ENCODE peak calls at places on chromosomes 12 and 14, in ten cellular contexts. O is mammary epithelial cell, P is upper lobe of right lung, A is BJ, J is IMR-90, X is fibroblast of lung, D is hepatocyte, E is pancreas, R is sigmoid colon, S is suprapubic skin. Z is an unnamed sample.

GRCh38 chr12:51635371-51635770 is 44.3 kb downstream of the SCN8A start:
- DNase-seq in O (peak), P (no peak), A (no peak), J (peak), X (no peak), D (no peak), E (no peak), R (no peak), S (no peak), Z (no peak)

GRCh38 chr14:69651653-69652052 is 40.3 kb downstream of the SUSD6 start:
- DNase-seq in O (peak), P (no peak), A (no peak), J (peak), X (no peak), D (peak), E (no peak), R (no peak), S (no peak), Z (no peak)

GRCh38 chr14:95234426-95234825 is 77.1 kb upstream of the DICER1 start:
- DNase-seq in O (no peak), P (no peak), A (no peak), J (no peak), X (no peak), D (no peak), E (no peak), R (no peak), S (no peak), Z (no peak)

GRCh38 chr12:65602579-65603295 is 221.5 kb upstream of the HMGA2 start:
- DNase-seq in O (peak), P (peak), A (no peak), J (peak), X (peak), D (peak), E (peak), R (peak), S (peak), Z (peak)

GRCh38 chr12:34400423-34400881 is 378.2 kb downstream of the ALG10 start:
- DNase-seq in O (no peak), P (no peak), A (no peak), J (no peak), X (no peak), D (peak), E (peak), R (peak), S (peak), Z (no peak)

GRCh38 chr12:124588689-124589318 is 21.4 kb upstream of the NCOR2 start:
- DNase-seq in O (peak), P (no peak), A (no peak), J (peak), X (peak), D (no peak), E (no peak), R (peak), S (no peak), Z (no peak)

GRCh38 chr12:124812356-124812755 is 51.3 kb downstream of the SCARB1 start:
- DNase-seq in O (no peak), P (no peak), A (no peak), J (no peak), X (no peak), D (no peak), E (no peak), R (no peak), S (no peak), Z (no peak)

GRCh38 chr14:22837059-22837749 is 819 bp downstream of the MMP14 start:
- DNase-seq in O (peak), P (peak), A (no peak), J (peak), X (peak), D (peak), E (peak), R (peak), S (peak), Z (no peak)

GRCh38 chr14:99467338-99468075 is 13.2 kb downstream of the SETD3 start:
- DNase-seq in O (no peak), P (no peak), A (no peak), J (no peak), X (no peak), D (no peak), E (no peak), R (no peak), S (no peak), Z (no peak)

GRCh38 chr14:89702151-89702936 is 252.2 kb downstream of the EFCAB11 start:
- DNase-seq in O (no peak), P (no peak), A (peak), J (peak), X (peak), D (peak), E (peak), R (peak), S (no peak), Z (peak)

GRCh38 chr12:2415568-2415944 is 362.8 kb downstream of the CACNA1C start:
- DNase-seq in O (no peak), P (peak), A (no peak), J (no peak), X (no peak), D (no peak), E (no peak), R (peak), S (no peak), Z (no peak)

GRCh38 chr12:27236498-27236897 is 7.6 kb upstream of the STK38L start:
- DNase-seq in O (peak), P (no peak), A (no peak), J (peak), X (no peak), D (peak), E (no peak), R (no peak), S (no peak), Z (no peak)

GRCh38 chr12:29270446-29270845 is 110.5 kb downstream of the ERGIC2 start:
- DNase-seq in O (peak), P (no peak), A (no peak), J (no peak), X (no peak), D (no peak), E (no peak), R (no peak), S (no peak), Z (no peak)

DNA sequence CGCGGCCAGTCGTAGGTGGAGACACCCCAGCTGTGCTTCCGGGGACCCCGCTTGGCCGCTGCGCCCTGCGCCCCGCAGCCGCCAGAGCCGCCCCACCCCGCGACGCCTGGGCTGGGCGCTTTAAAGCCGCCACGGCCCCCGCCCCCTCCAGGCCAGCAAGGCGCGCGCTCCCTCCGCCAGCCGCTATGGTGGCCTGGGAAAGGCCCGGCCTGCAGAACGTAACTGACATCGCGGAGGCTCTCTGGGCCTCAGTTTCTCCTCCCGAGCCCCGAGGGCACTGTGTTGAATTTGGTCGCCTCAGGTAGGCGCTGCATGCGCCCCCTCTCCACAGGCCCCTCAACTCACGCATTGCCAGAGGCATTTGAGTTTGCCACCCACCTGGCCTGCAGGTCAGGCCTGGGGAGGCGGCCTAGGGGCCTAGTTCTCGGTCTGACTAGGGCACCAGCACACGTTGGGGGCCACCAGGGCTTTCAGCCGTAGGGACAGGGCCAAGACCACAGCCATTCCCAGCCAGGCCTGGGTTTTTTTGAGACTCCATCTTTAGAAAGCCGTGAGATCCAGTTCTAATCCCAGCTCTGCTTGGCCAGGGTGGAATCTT is at the start of gene NGB:
- DNase-seq in O (no peak), P (no peak), A (no peak), J (no peak), X (no peak), D (no peak), E (no peak), R (no peak), S (no peak), Z (no peak)
- H3K4me3 ChIP-seq in O (no peak), P (no peak), A (no peak), J (no peak), X (no peak), D (no peak), E (peak), R (no peak), S (peak), Z (no peak)

DNA sequence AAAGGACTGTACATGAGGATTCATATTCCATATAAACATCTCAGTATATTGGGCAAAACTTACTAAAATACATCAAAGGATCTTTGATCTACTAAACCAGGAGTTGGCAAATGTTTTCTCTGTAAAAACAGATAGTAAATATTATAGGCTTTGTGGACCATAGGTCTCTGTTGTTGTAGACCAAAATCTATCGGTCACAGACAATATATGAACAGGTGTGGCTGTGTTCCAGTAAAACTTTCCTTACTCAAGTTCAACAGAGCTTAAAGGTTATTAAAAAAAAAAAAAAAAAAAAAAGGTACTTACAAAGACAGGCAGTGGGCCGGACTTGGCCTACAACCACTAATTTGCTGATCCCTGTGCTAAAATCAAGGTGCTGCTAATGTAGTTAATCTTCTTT is 40.3 kb downstream of the PAWR start:
- DNase-seq in O (no peak), P (no peak), A (no peak), J (no peak), X (no peak), D (no peak), E (no peak), R (no peak), S (no peak), Z (no peak)
- TF ChIP-seq CTCF in O (no peak), P (no peak), A (no peak), J (no peak), X (no peak), D (no peak), E (no peak), R (no peak), S (no peak), Z (no peak)

GRCh38 chr12:110431957-110432587 is 18.1 kb downstream of the ARPC3 start:
- DNase-seq in O (no peak), P (peak), A (no peak), J (no peak), X (no peak), D (no peak), E (no peak), R (peak), S (no peak), Z (no peak)
- H3K4me3 ChIP-seq in O (no peak), P (peak), A (peak), J (no peak), X (peak), D (no peak), E (peak), R (peak), S (peak), Z (no peak)

DNA sequence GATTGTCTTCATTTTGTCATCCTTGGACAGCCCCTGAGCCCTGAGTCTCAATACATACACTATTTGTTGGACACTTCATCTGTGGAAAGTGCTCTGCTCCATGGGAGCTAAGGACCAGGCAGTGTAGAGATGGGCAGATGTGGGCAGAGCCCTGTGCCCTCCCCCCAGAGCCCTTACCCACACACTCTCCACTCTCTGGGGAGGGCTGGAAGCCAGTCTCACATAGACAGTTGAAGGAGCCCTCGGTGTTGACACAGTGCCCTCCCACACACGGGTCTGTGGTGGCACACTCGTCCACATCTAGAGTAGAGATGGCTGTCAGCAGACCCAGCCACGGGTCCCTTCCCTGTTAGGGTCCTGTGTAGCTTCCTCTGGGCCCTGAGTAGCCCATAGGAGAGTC is 14.2 kb downstream of the ISCA2 start:
- DNase-seq in O (no peak), P (no peak), A (no peak), J (no peak), X (no peak), D (no peak), E (no peak), R (peak), S (no peak), Z (no peak)
- TF ChIP-seq CTCF in O (no peak), P (no peak), A (no peak), J (no peak), X (no peak), D (no peak), E (no peak), R (no peak), S (no peak), Z (no peak)

GRCh38 chr14:105480807-105481801 is 5.6 kb upstream of the CRIP1 start:
- DNase-seq in O (peak), P (peak), A (no peak), J (peak), X (peak), D (peak), E (peak), R (peak), S (peak), Z (peak)
- H3K4me3 ChIP-seq in O (no peak), P (peak), A (peak), J (peak), X (peak), D (no peak), E (peak), R (peak), S (peak), Z (peak)

GRCh38 chr12:131983026-131983425 is 33.3 kb downstream of the EP400 start:
- DNase-seq in O (no peak), P (no peak), A (no peak), J (no peak), X (no peak), D (no peak), E (no peak), R (no peak), S (peak), Z (no peak)

GRCh38 chr12:131981388-131981787 is 31.6 kb downstream of the EP400 start:
- DNase-seq in O (no peak), P (no peak), A (no peak), J (no peak), X (no peak), D (no peak), E (no peak), R (no peak), S (no peak), Z (no peak)

GRCh38 chr12:131979606-131980005 is 29.9 kb downstream of the EP400 start:
- DNase-seq in O (no peak), P (no peak), A (no peak), J (no peak), X (no peak), D (no peak), E (no peak), R (no peak), S (no peak), Z (no peak)

GRCh38 chr12:131982041-131982440 is 32.3 kb downstream of the EP400 start:
- DNase-seq in O (no peak), P (no peak), A (no peak), J (no peak), X (no peak), D (no peak), E (no peak), R (no peak), S (peak), Z (no peak)

DNA sequence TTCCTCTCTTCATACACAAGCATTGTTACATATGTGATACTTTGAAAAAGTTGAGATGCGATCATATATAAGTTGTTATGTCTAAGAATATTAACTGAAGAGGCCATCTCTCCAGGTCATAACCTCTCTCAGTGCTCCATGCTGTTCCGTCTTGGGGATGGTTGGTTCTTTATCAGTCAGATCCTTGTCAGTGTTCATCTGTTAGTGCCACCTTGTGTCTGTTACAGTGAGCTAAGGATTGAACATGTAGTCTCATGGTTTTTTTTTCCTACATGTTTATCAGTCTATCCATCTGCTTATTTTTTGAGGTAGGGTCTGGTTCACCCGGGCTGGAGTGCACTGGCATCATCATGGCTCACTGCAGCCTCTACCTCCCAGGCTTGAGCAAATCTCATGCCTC is 30.5 kb downstream of the EP400 start:
- DNase-seq in O (no peak), P (no peak), A (no peak), J (peak), X (peak), D (no peak), E (no peak), R (no peak), S (no peak), Z (no peak)
- TF ChIP-seq CTCF in O (peak), P (no peak), A (peak), J (peak), X (no peak), D (no peak), E (no peak), R (no peak), S (no peak), Z (no peak)

GRCh38 chr12:46473634-46474201 is 101.1 kb upstream of the SLC38A2 start:
- DNase-seq in O (peak), P (peak), A (peak), J (peak), X (peak), D (peak), E (peak), R (peak), S (no peak), Z (peak)
- H3K4me3 ChIP-seq in O (peak), P (no peak), A (no peak), J (peak), X (peak), D (no peak), E (no peak), R (no peak), S (no peak), Z (no peak)

DNA sequence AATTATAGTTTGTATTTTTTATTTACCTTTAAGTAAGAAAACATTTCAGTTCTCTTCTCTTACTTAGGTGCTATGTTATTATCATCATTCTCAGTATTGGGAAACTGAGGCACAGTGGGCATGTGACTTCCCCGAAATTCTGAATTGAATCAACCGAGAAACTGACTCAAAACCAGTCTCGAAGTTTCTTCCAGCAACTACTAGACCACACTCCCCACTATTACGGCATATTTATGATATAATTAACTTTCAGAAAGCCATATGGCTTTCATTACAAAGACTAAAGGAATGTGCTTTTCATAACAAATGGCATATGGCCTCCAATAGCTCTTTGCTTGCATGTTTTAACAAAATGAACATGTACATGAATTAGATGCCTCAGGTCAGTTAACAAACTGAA is 182.8 kb upstream of the SLC38A2 start:
- DNase-seq in O (peak), P (no peak), A (peak), J (peak), X (peak), D (no peak), E (no peak), R (no peak), S (no peak), Z (peak)
- TF ChIP-seq CTCF in O (no peak), P (no peak), A (no peak), J (no peak), X (no peak), D (no peak), E (no peak), R (no peak), S (no peak), Z (no peak)

Z was measured in AG04450.